ENCODE peak calls at places on chromosomes 6 and 20, in nine cellular contexts. F is psoas muscle; Y is CD8-positive, alpha-beta T cell; X is SK-N-MC; M is body of pancreas; D is heart left ventricle; B is IMR-90; C is cardiac muscle cell; W is GM23338. L is an unnamed sample.

GRCh38 chr20:6489361-6490154 is 277.9 kb upstream of the BMP2 start:
- DNase-seq in F (no peak), Y (no peak), X (peak; percentile 91), M (no peak), D (no peak), B (no peak), C (no peak), W (no peak), L (no peak)

GRCh38 chr6:105646391-105646867 is 243.5 kb upstream of the PREP start:
- DNase-seq in F (no peak), Y (peak; percentile 35), X (no peak), M (no peak), D (no peak), B (peak; percentile 13), C (no peak), W (no peak), L (no peak)

GRCh38 chr6:120230008-120230407 is 880.4 kb upstream of the MAN1A1 start:
- DNase-seq in F (no peak), Y (no peak), X (no peak), M (no peak), D (no peak), B (no peak), C (no peak), W (peak; percentile 48), L (no peak)

GRCh38 chr6:149948616-149949015 is 6.8 kb downstream of the ULBP2 start:
- DNase-seq in F (no peak), Y (no peak), X (no peak), M (no peak), D (no peak), B (no peak), C (no peak), W (no peak), L (no peak)

GRCh38 chr6:6712979-6713514 is 124.5 kb downstream of the LY86 start:
- DNase-seq in F (no peak), Y (no peak), X (no peak), M (no peak), D (no peak), B (no peak), C (peak; percentile 23), W (no peak), L (peak; percentile 63)

GRCh38 chr6:131519670-131520436 is 53.2 kb upstream of the ARG1 start:
- DNase-seq in F (no peak), Y (peak; percentile 48), X (peak; percentile 59), M (peak; percentile 45), D (no peak), B (peak; percentile 45), C (peak; percentile 59), W (peak; percentile 83), L (no peak)

GRCh38 chr6:12289655-12290489 is at the start of gene EDN1:
- DNase-seq in F (peak; percentile 72), Y (peak; percentile 29), X (no peak), M (peak; percentile 87), D (peak; percentile 80), B (peak; percentile 84), C (peak; percentile 86), W (peak; percentile 94), L (peak; percentile 92)

GRCh38 chr6:41497994-41498393 is 48.2 kb upstream of the FOXP4 start:
- DNase-seq in F (no peak), Y (no peak), X (no peak), M (no peak), D (no peak), B (peak; percentile 72), C (no peak), W (no peak), L (no peak)

GRCh38 chr20:49999329-49999728 is 16.5 kb downstream of the SNAI1 start:
- DNase-seq in F (no peak), Y (no peak), X (no peak), M (no peak), D (no peak), B (no peak), C (no peak), W (no peak), L (no peak)

GRCh38 chr20:35883778-35884540 is 70.3 kb downstream of the SCAND1 start:
- DNase-seq in F (peak; percentile 85), Y (peak; percentile 53), X (no peak), M (peak; percentile 71), D (peak; percentile 74), B (peak; percentile 100), C (peak; percentile 82), W (peak; percentile 87), L (peak; percentile 82)

GRCh38 chr6:46186583-46186982 is 15.8 kb upstream of the ENPP5 start:
- DNase-seq in F (no peak), Y (no peak), X (no peak), M (no peak), D (no peak), B (no peak), C (no peak), W (no peak), L (no peak)

GRCh38 chr6:46189726-46190125 is 18.9 kb upstream of the ENPP5 start:
- DNase-seq in F (no peak), Y (no peak), X (no peak), M (no peak), D (no peak), B (no peak), C (no peak), W (no peak), L (no peak)

GRCh38 chr6:46184114-46184513 is 13.3 kb upstream of the ENPP5 start:
- DNase-seq in F (no peak), Y (no peak), X (no peak), M (peak; percentile 11), D (no peak), B (peak; percentile 71), C (no peak), W (peak; percentile 24), L (no peak)
- H3K27ac ChIP-seq in F (no peak overlapping the region), Y (no peak overlapping the region), X (no peak overlapping the region), M (no peak overlapping the region), D (no peak overlapping the region), B (no peak overlapping the region), C (no peak overlapping the region), W (no peak overlapping the region), L (no peak overlapping the region)

DNA sequence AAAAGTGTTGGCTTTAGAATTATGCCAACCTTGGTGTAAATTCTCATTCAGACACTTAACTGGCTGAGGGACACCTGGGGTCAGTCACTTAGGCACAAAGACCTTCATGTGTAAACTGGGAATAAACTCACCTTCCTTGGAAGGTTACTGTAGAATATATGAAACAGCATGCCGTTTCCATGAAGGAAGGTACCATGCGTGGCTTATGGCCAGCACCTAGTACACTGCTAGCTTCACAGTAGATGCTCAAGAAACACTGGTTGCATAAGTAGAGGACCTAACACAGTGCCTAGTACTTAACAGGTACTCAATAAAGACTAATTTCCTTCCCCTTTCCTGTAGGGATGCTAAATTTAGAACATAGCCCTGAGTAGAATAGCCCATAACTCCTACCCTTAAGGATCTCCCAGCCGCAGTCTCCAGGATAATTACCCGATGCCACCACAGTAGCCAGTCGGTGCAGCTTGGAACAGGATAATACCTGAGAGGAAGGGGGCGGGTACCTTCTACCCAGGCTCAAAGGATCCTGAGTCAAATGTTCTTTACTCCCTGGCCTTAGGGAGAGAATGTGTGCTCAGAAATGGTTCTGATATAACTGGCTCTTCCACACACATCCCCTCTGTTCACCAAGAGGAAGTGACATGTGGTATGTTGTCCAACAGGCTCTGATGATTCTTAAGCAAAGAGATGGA is 3.6 kb downstream of the BCL2L1 start:
- DNase-seq in F (no peak), Y (no peak), X (no peak), M (no peak), D (no peak), B (no peak), C (no peak), W (peak; percentile 40), L (no peak)
- H3K27ac ChIP-seq in F (peak overlapping the region; percentile 98), Y (no peak overlapping the region), X (no peak overlapping the region), M (peak overlapping the region; percentile 94), D (peak overlapping the region; percentile 99), B (no peak overlapping the region), C (no peak overlapping the region), W (peak overlapping the region; percentile 83), L (peak overlapping the region; percentile 59)

DNA sequence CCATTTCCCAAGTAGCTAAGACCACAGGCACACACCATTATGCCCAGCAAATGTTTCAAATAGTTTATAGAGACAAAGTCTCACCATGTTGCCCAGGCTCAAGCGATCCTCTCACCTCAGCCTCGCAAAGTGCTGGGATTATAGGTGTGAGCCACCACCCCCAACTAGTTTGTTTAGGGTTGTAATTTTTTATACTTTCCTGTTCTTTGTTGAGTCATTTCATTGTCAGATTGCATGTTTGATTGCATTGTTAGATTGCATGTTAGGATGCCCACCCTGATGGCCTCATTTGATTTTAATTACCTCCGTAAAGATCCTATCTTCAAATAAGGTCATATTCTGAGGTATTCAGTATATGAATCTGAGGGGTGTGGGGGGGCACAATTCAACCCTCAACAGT is 73.3 kb upstream of the SASH1 start:
- DNase-seq in F (no peak), Y (no peak), X (no peak), M (no peak), D (no peak), B (no peak), C (no peak), W (no peak), L (no peak)
- H3K27ac ChIP-seq in F (no peak overlapping the region), Y (no peak overlapping the region), X (no peak overlapping the region), M (no peak overlapping the region), D (no peak overlapping the region), B (peak overlapping the region; percentile 77), C (no peak overlapping the region), W (no peak overlapping the region), L (no peak overlapping the region)

GRCh38 chr20:32479697-32480140 is 105.4 kb downstream of the NOL4L start:
- DNase-seq in F (peak; percentile 2), Y (no peak), X (no peak), M (no peak), D (peak; percentile 10), B (no peak), C (no peak), W (no peak), L (no peak)

GRCh38 chr20:32482251-32483220 is 102.6 kb downstream of the NOL4L start:
- DNase-seq in F (peak; percentile 69), Y (no peak), X (no peak), M (peak; percentile 54), D (peak; percentile 51), B (no peak), C (peak; percentile 67), W (peak; percentile 86), L (peak; percentile 72)

GRCh38 chr20:32480361-32481199 is 104.6 kb downstream of the NOL4L start:
- DNase-seq in F (no peak), Y (no peak), X (no peak), M (no peak), D (peak; percentile 19), B (peak; percentile 44), C (no peak), W (no peak), L (peak; percentile 26)

GRCh38 chr20:32483351-32484220 is 101.5 kb downstream of the NOL4L start:
- DNase-seq in F (peak; percentile 71), Y (peak; percentile 70), X (no peak), M (peak; percentile 87), D (peak; percentile 71), B (peak; percentile 73), C (peak; percentile 90), W (peak; percentile 96), L (peak; percentile 73)

GRCh38 chr20:32481311-32482103 is 103.6 kb downstream of the NOL4L start:
- DNase-seq in F (no peak), Y (no peak), X (no peak), M (peak; percentile 31), D (peak; percentile 46), B (no peak), C (no peak), W (no peak), L (peak; percentile 73)
- H3K27ac ChIP-seq in F (peak overlapping the region; percentile 58), Y (no peak overlapping the region), X (peak overlapping the region; percentile 25), M (peak overlapping the region; percentile 94), D (peak overlapping the region; percentile 81), B (peak overlapping the region; percentile 6), C (peak overlapping the region; percentile 74), W (peak overlapping the region; percentile 89), L (no peak overlapping the region)

L was measured in aorta.